ENCODE peak calls at places on chromosomes 16 and 17, in four cellular contexts. S, R, M and F are unnamed samples.

GRCh38 chr17:79835470-79835899 is 3.8 kb downstream of the CBX4 start:
- DNase-seq in S (no peak), R (no peak), M (no peak), F (no peak)

GRCh38 chr16:30104492-30104891 is 8.5 kb upstream of the YPEL3 start:
- DNase-seq in S (no peak), R (no peak), M (no peak), F (no peak)

GRCh38 chr17:79065105-79065670 is 9.4 kb upstream of the ENGASE start:
- DNase-seq in S (peak), R (no peak), M (no peak), F (no peak)

GRCh38 chr17:929547-929946 is 50.0 kb downstream of the NXN start:
- DNase-seq in S (no peak), R (no peak), M (no peak), F (no peak)

GRCh38 chr16:5770118-5770517 is 672.5 kb upstream of the EEF2KMT start:
- DNase-seq in S (no peak), R (no peak), M (no peak), F (no peak)

GRCh38 chr17:16283705-16284104 is 66.7 kb downstream of the PIGL start:
- DNase-seq in S (no peak), R (no peak), M (no peak), F (no peak)

GRCh38 chr17:40560592-40561293 is 4.5 kb downstream of the CCR7 start:
- DNase-seq in S (peak), R (no peak), M (no peak), F (no peak)

GRCh38 chr16:88772871-88773811 is 11.9 kb downstream of the PIEZO1 start:
- DNase-seq in S (no peak), R (peak), M (no peak), F (no peak)

GRCh38 chr17:42286411-42287295 is 1.6 kb upstream of the STAT5A start:
- DNase-seq in S (no peak), R (no peak), M (no peak), F (no peak)

GRCh38 chr16:51818342-51818944 is 667.4 kb upstream of the SALL1 start:
- DNase-seq in S (no peak), R (no peak), M (peak), F (peak)

GRCh38 chr17:49634487-49634865 is 43.4 kb downstream of the SPOP start:
- DNase-seq in S (no peak), R (no peak), M (no peak), F (no peak)